ENCODE peak calls at places on chromosomes 12 and 14, in six cellular contexts. E, Z, Q, F, O and U are unnamed samples.

GRCh38 chr12:27627123-27627835 is 69.0 kb upstream of the REP15 start:
- DNase-seq in Z (no peak), F (no peak), O (no peak), E (no peak), Q (no peak), U (no peak)

GRCh38 chr14:103161054-103161397 is 37.8 kb downstream of the TNFAIP2 start:
- DNase-seq in Q (no peak), F (no peak), O (no peak), Z (no peak), E (no peak), U (no peak)

GRCh38 chr14:35365130-35366047 is 39.2 kb downstream of the NFKBIA start:
- DNase-seq in Q (no peak), O (peak), Z (peak), E (peak), F (no peak), U (no peak)

GRCh38 chr12:88420460-88420859 is 159.8 kb downstream of the KITLG start:
- DNase-seq in O (no peak), Q (no peak), Z (peak), E (no peak), F (no peak), U (no peak)

GRCh38 chr12:182381-182883 is 31.5 kb downstream of the SLC6A12 start:
- DNase-seq in E (no peak), F (no peak), O (no peak), Q (no peak), Z (no peak), U (no peak)

GRCh38 chr12:57609781-57610552 is 1.3 kb upstream of the ARHGEF25 start:
- DNase-seq in F (no peak), O (no peak), Z (no peak), Q (no peak), E (no peak), U (peak)

GRCh38 chr14:44606576-44606975 is 99.5 kb upstream of the FSCB start:
- DNase-seq in O (no peak), Q (no peak), F (no peak), E (no peak), Z (no peak), U (no peak)

GRCh38 chr12:96064266-96064665 is 28.9 kb upstream of the LTA4H start:
- DNase-seq in O (no peak), Z (no peak), F (no peak), Q (no peak), E (no peak), U (no peak)

GRCh38 chr12:122841544-122842321 is 6.5 kb downstream of the HIP1R start:
- DNase-seq in Q (no peak), O (peak), Z (peak), F (no peak), E (no peak), U (peak)

GRCh38 chr12:118402251-118402650 is 25.9 kb downstream of the SUDS3 start:
- DNase-seq in E (no peak), F (no peak), Q (no peak), Z (no peak), O (no peak), U (no peak)

GRCh38 chr12:7637641-7638040 is 28.1 kb downstream of the APOBEC1 start:
- DNase-seq in O (no peak), E (no peak), Q (no peak), F (no peak), Z (no peak), U (no peak)

GRCh38 chr12:123141615-123142517 is 9.0 kb downstream of the PITPNM2 start:
- DNase-seq in Q (no peak), E (no peak), O (peak), Z (peak), F (no peak), U (no peak)

GRCh38 chr12:59078027-59078426 is 157.7 kb upstream of the LRIG3 start:
- DNase-seq in O (no peak), Z (no peak), E (no peak), Q (no peak), F (no peak), U (no peak)

GRCh38 chr12:109962388-109962787 is 33.8 kb downstream of the GIT2 start:
- DNase-seq in E (no peak), Q (no peak), Z (no peak), F (no peak), O (no peak), U (no peak)

GRCh38 chr14:102338724-102339123 is 19.2 kb downstream of the ZNF839 start:
- DNase-seq in F (no peak), E (no peak), Z (no peak), Q (no peak), O (no peak), U (no peak)

GRCh38 chr12:69330475-69331473 is 17.4 kb upstream of the LYZ start:
- DNase-seq in O (no peak), E (peak), F (peak), Z (no peak), Q (no peak), U (peak)

GRCh38 chr14:39246618-39247017 is 12.9 kb downstream of the MIA2 start:
- DNase-seq in Q (no peak), E (no peak), O (no peak), Z (no peak), F (no peak), U (no peak)

GRCh38 chr14:53273671-53274072 is 120.5 kb upstream of the DDHD1 start:
- DNase-seq in O (peak), F (no peak), E (peak), Q (no peak), Z (no peak), U (no peak)

GRCh38 chr12:94175763-94176660 is 27.6 kb downstream of the PLXNC1 start:
- DNase-seq in O (no peak), F (no peak), E (no peak), Z (no peak), Q (no peak), U (no peak)

GRCh38 chr12:6336079-6336858 is 5.6 kb downstream of the TNFRSF1A start:
- DNase-seq in Z (peak), O (peak), Q (no peak), E (peak), F (peak), U (peak)

GRCh38 chr12:127485528-127485927 is 781.4 kb upstream of the TMEM132C start:
- DNase-seq in F (peak), E (no peak), O (no peak), Q (no peak), Z (no peak), U (no peak)

GRCh38 chr12:47736877-47737676 is 11.8 kb upstream of the ENDOU start:
- DNase-seq in Q (no peak), F (no peak), Z (no peak), O (no peak), E (peak), U (peak)

GRCh38 chr12:114760151-114760877 is 76.3 kb upstream of the TBX3 start:
- DNase-seq in Z (no peak), E (no peak), O (no peak), Q (no peak), F (no peak), U (no peak)

GRCh38 chr12:124321556-124322270 is 26.8 kb downstream of the RFLNA start:
- DNase-seq in Q (no peak), Z (no peak), F (no peak), O (no peak), E (no peak), U (no peak)

GRCh38 chr14:48275301-48275700 is 599.9 kb upstream of the MDGA2 start:
- DNase-seq in Z (no peak), E (no peak), O (no peak), F (no peak), Q (no peak), U (no peak)

DNA sequence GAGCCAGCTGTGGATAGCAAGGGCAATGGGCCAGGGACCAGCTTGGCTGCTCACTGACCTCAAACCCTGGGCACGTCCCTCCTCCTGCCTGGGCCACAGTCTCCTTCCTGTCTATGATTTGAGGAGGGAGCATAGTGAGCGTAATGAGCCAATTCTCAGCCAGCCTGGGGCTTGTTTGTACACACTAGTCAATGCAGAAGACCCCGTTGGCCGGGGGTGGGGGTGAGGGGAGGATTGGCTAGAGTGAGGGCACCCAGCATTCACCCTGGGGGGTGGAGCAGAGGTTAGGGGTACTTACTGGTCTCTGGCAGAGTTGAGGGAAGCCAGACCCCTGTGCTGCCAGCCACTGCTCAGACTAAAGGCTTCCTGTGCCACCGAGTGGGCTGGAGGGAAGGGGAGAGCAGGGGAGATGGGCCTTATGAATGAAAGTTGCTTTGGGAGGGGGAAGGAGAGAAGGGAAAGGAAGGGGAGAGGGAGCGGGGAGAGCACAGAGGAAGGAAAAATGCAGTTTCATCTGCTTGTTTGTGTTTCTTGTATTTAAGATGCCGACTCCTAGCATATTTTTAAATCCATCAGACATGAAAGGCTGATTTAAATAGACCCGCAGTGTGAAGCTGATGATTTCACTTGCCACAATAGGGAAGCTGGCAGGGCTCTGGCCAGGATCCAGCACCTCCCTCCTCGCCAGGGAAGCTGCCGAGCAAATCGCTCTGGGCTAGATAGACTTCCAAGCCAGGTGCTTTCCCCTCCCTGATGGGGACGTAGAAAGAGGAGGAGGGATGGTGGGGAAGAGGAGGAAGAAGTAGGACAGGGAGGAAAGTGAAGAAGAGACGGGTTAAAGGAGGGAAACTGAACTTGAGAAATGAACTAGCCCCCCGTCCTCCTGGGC is 114.0 kb downstream of the PRMT8 start:
- DNase-seq in F (peak), Q (no peak), O (no peak), E (no peak), Z (no peak), U (peak)
- TF ChIP-seq MAX in F (no peak), Q (no peak), O (no peak), E (no peak), Z (no peak), U (no peak)

GRCh38 chr14:71452535-71452934 is 479.7 kb upstream of the RGS6 start:
- DNase-seq in E (no peak), Q (no peak), F (no peak), Z (no peak), O (no peak), U (no peak)
- TF ChIP-seq SIN3A in E (no peak), Q (no peak), F (no peak), Z (no peak), O (no peak), U (no peak)

GRCh38 chr14:95649230-95649629 is 37.0 kb upstream of the TCL1B start:
- DNase-seq in F (no peak), Q (no peak), E (no peak), Z (no peak), O (peak), U (no peak)
- TF ChIP-seq MAX in F (no peak), Q (no peak), E (no peak), Z (no peak), O (peak), U (no peak)

DNA sequence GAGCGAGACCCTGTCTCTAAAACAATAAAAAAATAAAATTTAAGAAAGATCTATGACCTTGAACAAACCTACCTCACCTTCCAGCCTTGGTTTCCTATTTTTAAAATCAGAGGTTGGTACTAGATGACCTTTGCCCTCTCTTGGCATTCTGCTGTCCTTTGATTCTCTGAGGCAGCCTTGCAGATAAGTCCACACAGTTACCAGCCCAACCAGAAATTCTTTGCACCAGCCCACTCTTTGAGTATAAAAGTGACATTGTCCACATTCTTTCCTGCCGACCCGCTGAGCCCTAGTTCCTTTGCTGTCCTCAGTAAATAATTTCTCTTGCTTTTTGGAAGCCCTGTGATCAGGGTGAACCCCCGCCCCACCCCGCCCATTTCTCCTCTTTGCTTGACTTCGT is 150.4 kb downstream of the PHETA1 start:
- DNase-seq in F (no peak), E (no peak), Q (no peak), O (peak), Z (no peak), U (no peak)
- TF ChIP-seq SIN3A in F (no peak), E (no peak), Q (no peak), O (no peak), Z (no peak), U (no peak)

GRCh38 chr12:108193922-108194321 is 64.8 kb downstream of the WSCD2 start:
- DNase-seq in Q (no peak), Z (peak), E (peak), O (peak), F (no peak), U (peak)
- TF ChIP-seq MAX in Q (no peak), Z (no peak), E (no peak), O (no peak), F (no peak), U (no peak)

GRCh38 chr14:61492474-61492873 is 171.1 kb downstream of the PRKCH start:
- DNase-seq in E (no peak), F (no peak), Q (no peak), Z (no peak), O (no peak), U (no peak)

GRCh38 chr14:61491876-61492440 is 170.6 kb downstream of the PRKCH start:
- DNase-seq in Q (no peak), Z (no peak), O (no peak), F (no peak), E (no peak), U (no peak)

GRCh38 chr14:61489527-61489926 is 168.1 kb downstream of the PRKCH start:
- DNase-seq in O (peak), F (no peak), Q (no peak), Z (no peak), E (no peak), U (no peak)

GRCh38 chr14:61489932-61490331 is 168.6 kb downstream of the PRKCH start:
- DNase-seq in O (no peak), E (no peak), Q (no peak), F (no peak), Z (no peak), U (no peak)

GRCh38 chr14:61491224-61491623 is 169.8 kb downstream of the PRKCH start:
- DNase-seq in O (peak), Z (no peak), F (no peak), Q (no peak), E (no peak), U (no peak)
- TF ChIP-seq SIN3A in O (no peak), Z (no peak), F (no peak), Q (no peak), E (no peak), U (no peak)

GRCh38 chr12:61422786-61423185 is 837.4 kb upstream of the USP15 start:
- DNase-seq in O (no peak), Q (no peak), Z (no peak), F (no peak), E (no peak), U (no peak)
- TF ChIP-seq MAX in O (no peak), Q (no peak), Z (no peak), F (no peak), E (no peak), U (no peak)

DNA sequence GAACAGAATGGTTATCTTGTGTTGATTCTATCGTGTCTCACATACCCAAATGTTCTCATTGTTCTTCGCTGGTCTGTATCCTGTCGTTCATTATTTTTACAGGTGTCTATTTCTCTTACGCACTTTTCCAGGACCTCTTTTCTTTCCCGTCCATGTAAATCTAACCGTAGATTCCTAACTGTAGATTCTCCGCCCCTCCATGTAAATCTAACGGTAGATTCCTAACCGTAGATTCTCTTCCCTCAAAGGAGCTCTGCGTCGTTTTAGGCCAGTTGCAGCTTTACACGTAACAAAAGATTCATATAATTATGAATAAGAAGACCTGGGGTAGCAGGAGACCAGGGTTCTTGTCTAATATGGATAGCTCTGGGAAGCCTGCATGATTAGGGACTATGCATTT is 9.7 kb upstream of the ZNF605 start:
- DNase-seq in F (no peak), O (no peak), Q (no peak), E (no peak), Z (no peak), U (no peak)
- TF ChIP-seq SIN3A in F (no peak), O (no peak), Q (no peak), E (no peak), Z (no peak), U (no peak)